ENCODE peak calls at places on chromosomes 7 and 10, in eight cellular contexts. I is SK-N-SH; H is activated T-helper 9 cell treated with anti-CD3 and anti-CD28 coated beads, Interleukin-2, amount 50 U/mL, for 16 hours; L is choroid plexus epithelial cell; D is COR-L47; N is stimulated activated CD4-positive, alpha-beta T cell treated with anti-CD3 and anti-CD28 coated beads, Interleukin-15, amount 100 ng/mL, for 1 hour; O is Peyer's patch; Z is CD4-positive, alpha-beta T cell. C is an unnamed sample.

GRCh38 chr7:50209461-50210161 is 94.9 kb upstream of the IKZF1 start:
- DNase-seq in I (no peak), H (peak), L (no peak), D (no peak), N (no peak), O (no peak), Z (no peak), C (no peak)

GRCh38 chr10:112241651-112242341 is 41.4 kb upstream of the TECTB start:
- DNase-seq in I (no peak), H (no peak), L (no peak), D (no peak), N (no peak), O (no peak), Z (no peak), C (no peak)

GRCh38 chr7:1669486-1669951 is 558 bp upstream of the ELFN1 start:
- DNase-seq in I (peak), H (no peak), L (no peak), D (no peak), N (no peak), O (peak), Z (no peak), C (peak)

GRCh38 chr7:128804472-128804871 is 12.7 kb downstream of the CCDC136 start:
- DNase-seq in I (no peak), H (no peak), L (no peak), D (no peak), N (no peak), O (no peak), Z (no peak), C (no peak)

GRCh38 chr7:90945104-90945752 is 319.0 kb upstream of the FZD1 start:
- DNase-seq in I (no peak), H (no peak), L (peak), D (no peak), N (no peak), O (no peak), Z (no peak), C (no peak)

GRCh38 chr10:62993121-62993520 is 140.0 kb upstream of the NRBF2 start:
- DNase-seq in I (no peak), H (no peak), L (no peak), D (no peak), N (no peak), O (no peak), Z (no peak), C (no peak)

GRCh38 chr10:23694446-23694920 is 255.6 kb downstream of the OTUD1 start:
- DNase-seq in I (peak), H (no peak), L (no peak), D (no peak), N (no peak), O (no peak), Z (no peak), C (peak)

GRCh38 chr10:45602082-45602730 is 70.4 kb downstream of the ZFAND4 start:
- DNase-seq in I (no peak), H (no peak), L (peak), D (no peak), N (no peak), O (no peak), Z (no peak), C (no peak)

GRCh38 chr7:141158562-141158961 is 84.7 kb downstream of the TMEM178B start:
- DNase-seq in I (no peak), H (no peak), L (peak), D (no peak), N (no peak), O (no peak), Z (no peak), C (peak)

GRCh38 chr10:113369185-113369785 is 183.6 kb upstream of the HABP2 start:
- DNase-seq in I (peak), H (no peak), L (no peak), D (no peak), N (no peak), O (no peak), Z (no peak), C (no peak)

GRCh38 chr7:99693100-99693426 is 13.3 kb upstream of the CYP3A5 start:
- DNase-seq in I (no peak), H (no peak), L (no peak), D (no peak), N (no peak), O (no peak), Z (no peak), C (no peak)

GRCh38 chr7:80858141-80858903 is 60.5 kb downstream of the SEMA3C start:
- DNase-seq in I (no peak), H (no peak), L (peak), D (no peak), N (no peak), O (no peak), Z (no peak), C (no peak)

GRCh38 chr10:91435241-91435640 is 25.1 kb downstream of the HECTD2 start:
- DNase-seq in I (no peak), H (no peak), L (no peak), D (no peak), N (no peak), O (no peak), Z (no peak), C (no peak)

GRCh38 chr10:6877351-6878066 is 297.4 kb upstream of the PRKCQ start:
- DNase-seq in I (no peak), H (no peak), L (no peak), D (no peak), N (no peak), O (no peak), Z (no peak), C (no peak)

GRCh38 chr10:124149681-124150080 is 56.3 kb upstream of the CHST15 start:
- DNase-seq in I (peak), H (no peak), L (no peak), D (peak), N (no peak), O (no peak), Z (no peak), C (no peak)

GRCh38 chr10:123132576-123133477 is 2.9 kb upstream of the HMX3 start:
- DNase-seq in I (peak), H (peak), L (peak), D (peak), N (peak), O (peak), Z (peak), C (peak)

GRCh38 chr7:91325731-91326130 is 61.5 kb downstream of the FZD1 start:
- DNase-seq in I (no peak), H (no peak), L (no peak), D (no peak), N (no peak), O (no peak), Z (no peak), C (no peak)

GRCh38 chr7:70884446-70884764 is 247.5 kb upstream of the GALNT17 start:
- DNase-seq in I (no peak), H (no peak), L (no peak), D (no peak), N (no peak), O (no peak), Z (no peak), C (no peak)

GRCh38 chr10:97687785-97688781 is 1.0 kb upstream of the AVPI1 start:
- DNase-seq in I (no peak), H (no peak), L (peak), D (no peak), N (no peak), O (no peak), Z (no peak), C (no peak)

GRCh38 chr10:104255244-104255981 is 721 bp downstream of the GSTO1 start:
- DNase-seq in I (peak), H (no peak), L (peak), D (no peak), N (no peak), O (no peak), Z (no peak), C (no peak)

GRCh38 chr10:26516540-26517101 is 78.5 kb downstream of the APBB1IP start:
- DNase-seq in I (no peak), H (no peak), L (no peak), D (no peak), N (no peak), O (no peak), Z (no peak), C (no peak)

GRCh38 chr10:49094707-49095106 is 20.6 kb downstream of the VSTM4 start:
- DNase-seq in I (no peak), H (no peak), L (no peak), D (no peak), N (no peak), O (no peak), Z (no peak), C (peak)

GRCh38 chr7:112366886-112367285 is 83.4 kb upstream of the IFRD1 start:
- DNase-seq in I (no peak), H (no peak), L (no peak), D (peak), N (no peak), O (no peak), Z (no peak), C (no peak)

GRCh38 chr7:5629941-5630340 is 151.5 kb downstream of the RNF216 start:
- DNase-seq in I (peak), H (no peak), L (peak), D (no peak), N (no peak), O (no peak), Z (peak), C (peak)

GRCh38 chr10:82221750-82222149 is 346.8 kb downstream of the NRG3 start:
- DNase-seq in I (no peak), H (no peak), L (no peak), D (no peak), N (no peak), O (no peak), Z (no peak), C (no peak)

GRCh38 chr10:126417220-126417825 is 29.0 kb upstream of the ADAM12 start:
- DNase-seq in I (no peak), H (no peak), L (no peak), D (no peak), N (no peak), O (no peak), Z (no peak), C (no peak)

GRCh38 chr10:130777507-130778165 is 533.9 kb downstream of the TCERG1L start:
- DNase-seq in I (no peak), H (no peak), L (no peak), D (no peak), N (no peak), O (peak), Z (no peak), C (no peak)

GRCh38 chr7:41979834-41980307 is 257.1 kb downstream of the GLI3 start:
- DNase-seq in I (peak), H (no peak), L (peak), D (no peak), N (no peak), O (no peak), Z (no peak), C (peak)

GRCh38 chr7:148537435-148537834 is 53.1 kb upstream of the C7orf33 start:
- DNase-seq in I (no peak), H (no peak), L (no peak), D (no peak), N (no peak), O (no peak), Z (no peak), C (no peak)

GRCh38 chr7:49703876-49704275 is 69.6 kb upstream of the VWC2 start:
- DNase-seq in I (no peak), H (no peak), L (no peak), D (no peak), N (no peak), O (no peak), Z (no peak), C (no peak)

C was measured in islet precursor cell.